ENCODE peak calls at places on chromosome 2, in five cellular contexts. G is GM12878, A is SK-N-SH, Y is H1, Z is K562. E is an unnamed sample.

GRCh38 chr2:53513167-53513666 is 254.4 kb upstream of the CHAC2 start:
- DNase-seq in G (no peak), A (no peak), Y (no peak), Z (no peak), E (no peak)

GRCh38 chr2:237473474-237474453 is 13.3 kb upstream of the MLPH start:
- DNase-seq in G (no peak), A (no peak), Y (no peak), Z (no peak), E (no peak)

GRCh38 chr2:6077585-6077984 is 385.4 kb downstream of the SOX11 start:
- DNase-seq in G (no peak), A (no peak), Y (no peak), Z (no peak), E (no peak)

GRCh38 chr2:103183061-103183460 is 421.2 kb downstream of the TMEM182 start:
- DNase-seq in G (no peak), A (no peak), Y (no peak), Z (no peak), E (no peak)

GRCh38 chr2:2331905-2332280 is 818 bp upstream of the MYT1L start:
- DNase-seq in G (no peak), A (peak; percentile 49), Y (peak; percentile 63), Z (no peak), E (no peak)

GRCh38 chr2:149076863-149077412 is 38.4 kb downstream of the LYPD6B start:
- DNase-seq in G (no peak), A (peak; percentile 34), Y (peak; percentile 55), Z (no peak), E (peak; percentile 35)

GRCh38 chr2:45570671-45571334 is 40.3 kb downstream of the SRBD1 start:
- DNase-seq in G (no peak), A (no peak), Y (no peak), Z (no peak), E (no peak)

GRCh38 chr2:99643824-99644787 is 154.3 kb upstream of the REV1 start:
- DNase-seq in G (no peak), A (peak; percentile 45), Y (no peak), Z (no peak), E (no peak)

GRCh38 chr2:100257939-100258338 is 64.4 kb downstream of the LONRF2 start:
- DNase-seq in G (no peak), A (no peak), Y (no peak), Z (no peak), E (no peak)

GRCh38 chr2:23530121-23530908 is 145.3 kb downstream of the KLHL29 start:
- DNase-seq in G (no peak), A (no peak), Y (no peak), Z (no peak), E (no peak)

GRCh38 chr2:62801814-62802524 is 96.5 kb downstream of the EHBP1 start:
- DNase-seq in G (no peak), A (no peak), Y (no peak), Z (no peak), E (no peak)

GRCh38 chr2:54809814-54810213 is 86.4 kb downstream of the EML6 start:
- DNase-seq in G (no peak), A (no peak), Y (no peak), Z (no peak), E (no peak)

GRCh38 chr2:125736306-125736705 is 919.7 kb upstream of the GYPC start:
- DNase-seq in G (no peak), A (no peak), Y (no peak), Z (no peak), E (no peak)

GRCh38 chr2:172455121-172455515 is 27.7 kb downstream of the ITGA6 start:
- DNase-seq in G (no peak), A (no peak), Y (no peak), Z (no peak), E (no peak)

GRCh38 chr2:138247302-138247701 is 254.3 kb upstream of the SPOPL start:
- DNase-seq in G (no peak), A (no peak), Y (no peak), Z (no peak), E (no peak)

GRCh38 chr2:224650815-224651439 is 65.2 kb downstream of the CCDC195 start:
- DNase-seq in G (no peak), A (peak; percentile 72), Y (no peak), Z (peak; percentile 37), E (peak; percentile 67)

GRCh38 chr2:44964704-44965343 is 23.3 kb downstream of the SIX3 start:
- DNase-seq in G (no peak), A (peak; percentile 76), Y (peak; percentile 78), Z (peak; percentile 33), E (no peak)

GRCh38 chr2:119649364-119649917 is 29.6 kb upstream of the TMEM177 start:
- DNase-seq in G (no peak), A (no peak), Y (no peak), Z (no peak), E (no peak)

GRCh38 chr2:42562474-42563144 is 5.8 kb upstream of the MTA3 start:
- DNase-seq in G (no peak), A (no peak), Y (no peak), Z (no peak), E (no peak)

GRCh38 chr2:227228061-227228667 is 63.7 kb downstream of the COL4A3 start:
- DNase-seq in G (no peak), A (peak; percentile 69), Y (no peak), Z (no peak), E (no peak)

GRCh38 chr2:6934758-6935638 is 17.8 kb downstream of the RNF144A start:
- DNase-seq in G (no peak), A (no peak), Y (peak; percentile 23), Z (no peak), E (no peak)

GRCh38 chr2:23211987-23212583 is 172.9 kb upstream of the KLHL29 start:
- DNase-seq in G (no peak), A (no peak), Y (no peak), Z (no peak), E (no peak)

GRCh38 chr2:121284424-121285076 is 452 bp downstream of the TFCP2L1 start:
- DNase-seq in G (no peak), A (peak; percentile 75), Y (peak; percentile 79), Z (peak; percentile 48), E (no peak)

GRCh38 chr2:137096693-137097092 is 331.3 kb downstream of the THSD7B start:
- DNase-seq in G (no peak), A (no peak), Y (no peak), Z (no peak), E (no peak)

GRCh38 chr2:30631051-30631671 is 176.1 kb downstream of the CAPN13 start:
- DNase-seq in G (peak; percentile 48), A (no peak), Y (no peak), Z (no peak), E (no peak)

GRCh38 chr2:151878655-151879563 is 50.7 kb upstream of the ARL5A start:
- DNase-seq in G (no peak), A (no peak), Y (no peak), Z (no peak), E (no peak)

GRCh38 chr2:119747311-119747710 is 12.4 kb upstream of the PTPN4 start:
- DNase-seq in G (no peak), A (no peak), Y (peak; percentile 45), Z (no peak), E (no peak)

GRCh38 chr2:145764631-145765030 is 1244.7 kb upstream of the ZEB2 start:
- DNase-seq in G (no peak), A (no peak), Y (no peak), Z (no peak), E (no peak)

GRCh38 chr2:70374616-70375015 is 72.7 kb upstream of the FAM136A start:
- DNase-seq in G (no peak), A (no peak), Y (no peak), Z (no peak), E (no peak)

GRCh38 chr2:50126845-50127244 is 905.1 kb downstream of the NRXN1 start:
- DNase-seq in G (no peak), A (peak; percentile 14), Y (no peak), Z (no peak), E (peak; percentile 66)

GRCh38 chr2:240999873-241000541 is 1.6 kb downstream of the SNED1 start:
- DNase-seq in G (no peak), A (no peak), Y (no peak), Z (no peak), E (no peak)

GRCh38 chr2:174395284-174395968 is at the start of gene SCRN3:
- DNase-seq in G (peak; percentile 49), A (peak; percentile 87), Y (peak; percentile 87), Z (peak; percentile 84), E (peak; percentile 76)

GRCh38 chr2:208369091-208369490 is 37.5 kb upstream of the PTH2R start:
- DNase-seq in G (no peak), A (no peak), Y (no peak), Z (no peak), E (no peak)

GRCh38 chr2:221480251-221480650 is 91.9 kb downstream of the EPHA4 start:
- DNase-seq in G (no peak), A (no peak), Y (no peak), Z (no peak), E (no peak)
- TF ChIP-seq JUND in G (no peak), A (no peak), Y (no peak), Z (no peak), E (no peak)

DNA sequence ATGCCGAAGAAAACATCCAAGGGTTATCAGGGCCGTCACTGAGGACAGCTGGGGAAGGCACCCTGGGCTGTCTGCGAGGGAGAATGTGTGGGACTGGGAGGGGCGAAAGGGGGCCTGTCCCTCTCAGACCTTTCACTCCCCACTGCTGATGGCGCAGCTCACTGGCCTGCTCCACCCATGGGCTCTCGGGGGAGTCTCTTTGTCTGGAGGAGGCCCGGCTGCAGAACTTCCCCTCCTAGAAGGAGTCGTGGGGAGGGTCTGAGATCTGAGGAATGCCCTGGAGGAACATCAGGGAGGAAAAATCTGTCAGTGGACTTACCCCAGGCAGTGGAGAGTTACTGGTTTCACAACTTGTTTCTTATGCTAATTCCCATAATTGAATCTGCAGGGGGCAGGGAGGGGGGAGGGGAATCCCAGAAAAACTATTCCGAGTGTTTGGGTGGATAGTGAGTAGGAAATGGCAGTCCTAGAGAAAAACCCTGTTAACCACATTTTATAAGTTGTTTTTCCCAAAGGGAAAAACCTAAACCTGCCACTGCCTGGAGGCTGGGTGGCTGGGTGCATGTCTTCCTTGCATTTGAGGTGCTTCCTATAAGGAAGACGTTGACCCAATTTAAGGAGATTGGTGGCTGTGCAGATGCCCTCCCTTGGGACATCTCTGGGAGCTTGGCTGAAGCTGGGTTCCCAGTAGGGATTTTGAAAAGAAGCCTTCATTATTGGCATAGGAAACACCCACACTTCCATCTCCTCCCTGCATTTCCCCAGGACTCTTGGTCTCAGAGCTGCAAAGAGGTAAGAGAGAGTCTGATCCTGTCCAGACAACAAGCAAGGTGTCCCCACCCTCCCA is 11.7 kb upstream of the SEMA4C start:
- DNase-seq in G (no peak), A (no peak), Y (peak; percentile 53), Z (peak; percentile 70), E (no peak)
- TF ChIP-seq JUND in G (no peak), A (no peak), Y (no peak), Z (no peak), E (no peak)

GRCh38 chr2:31980674-31981356 is 30.0 kb downstream of the MEMO1 start:
- DNase-seq in G (peak; percentile 76), A (no peak), Y (no peak), Z (no peak), E (peak; percentile 9)

GRCh38 chr2:31983762-31984467 is 26.9 kb downstream of the MEMO1 start:
- DNase-seq in G (no peak), A (no peak), Y (no peak), Z (no peak), E (no peak)

GRCh38 chr2:31979966-31980365 is 30.8 kb downstream of the MEMO1 start:
- DNase-seq in G (no peak), A (no peak), Y (no peak), Z (no peak), E (no peak)

GRCh38 chr2:31978436-31978835 is 32.4 kb downstream of the MEMO1 start:
- DNase-seq in G (no peak), A (no peak), Y (no peak), Z (no peak), E (no peak)

GRCh38 chr2:31978998-31979397 is 31.8 kb downstream of the MEMO1 start:
- DNase-seq in G (no peak), A (no peak), Y (no peak), Z (no peak), E (no peak)
- TF ChIP-seq JUND in G (no peak), A (no peak), Y (no peak), Z (no peak), E (no peak)

GRCh38 chr2:20291106-20291564 is 59.5 kb downstream of the PUM2 start:
- DNase-seq in G (no peak), A (peak; percentile 79), Y (peak; percentile 52), Z (peak; percentile 65), E (peak; percentile 87)
- TF ChIP-seq JUND in G (no peak), A (no peak), Y (no peak), Z (peak; percentile 29), E (no peak)